ENCODE peak calls at places on chromosomes 12 and 14, in six cellular contexts. V is CD4-positive, alpha-beta memory T cell; P is kidney epithelial cell; D is H7; G is fibroblast of the aortic adventitia; L is adrenal gland. W is an unnamed sample.

GRCh38 chr12:8127138-8127537 is 3.7 kb downstream of the CLEC4A start:
- DNase-seq in V (peak), P (no peak), D (no peak), G (no peak), L (no peak), W (no peak)

GRCh38 chr12:75542942-75543341 is 31.5 kb upstream of the KRR1 start:
- DNase-seq in V (no peak), P (no peak), D (no peak), G (peak), L (no peak), W (no peak)

GRCh38 chr12:39764944-39765560 is 145.4 kb upstream of the ABCD2 start:
- DNase-seq in V (peak), P (peak), D (peak), G (peak), L (no peak), W (peak)

GRCh38 chr14:78469947-78470346 is 299.8 kb downstream of the NRXN3 start:
- DNase-seq in V (no peak), P (no peak), D (no peak), G (no peak), L (no peak), W (no peak)

GRCh38 chr12:38880288-38880687 is 25.1 kb downstream of the CPNE8 start:
- DNase-seq in V (no peak), P (no peak), D (no peak), G (no peak), L (no peak), W (no peak)

GRCh38 chr12:120225200-120225558 is 24.3 kb upstream of the RPLP0 start:
- DNase-seq in V (no peak), P (no peak), D (peak), G (no peak), L (no peak), W (no peak)

GRCh38 chr12:122614839-122615238 is 87.8 kb downstream of the KNTC1 start:
- DNase-seq in V (no peak), P (no peak), D (no peak), G (no peak), L (no peak), W (no peak)

GRCh38 chr14:56181666-56182065 is 63.5 kb downstream of the PELI2 start:
- DNase-seq in V (no peak), P (no peak), D (no peak), G (no peak), L (no peak), W (no peak)

GRCh38 chr12:49549735-49550710 is 11.2 kb downstream of the KCNH3 start:
- DNase-seq in V (no peak), P (no peak), D (peak), G (no peak), L (no peak), W (no peak)

GRCh38 chr12:5556946-5557673 is 125.2 kb downstream of the NTF3 start:
- DNase-seq in V (no peak), P (no peak), D (no peak), G (no peak), L (no peak), W (peak)

GRCh38 chr12:11693626-11694025 is 44.2 kb downstream of the ETV6 start:
- DNase-seq in V (no peak), P (no peak), D (no peak), G (no peak), L (no peak), W (no peak)

GRCh38 chr14:68627868-68628604 is 164.8 kb downstream of the ZFP36L1 start:
- DNase-seq in V (peak), P (no peak), D (peak), G (no peak), L (no peak), W (no peak)

GRCh38 chr12:78167510-78167909 is 336.8 kb downstream of the NAV3 start:
- DNase-seq in V (no peak), P (no peak), D (no peak), G (no peak), L (no peak), W (no peak)

GRCh38 chr12:93107943-93108342 is 178.8 kb upstream of the EEA1 start:
- DNase-seq in V (no peak), P (no peak), D (no peak), G (no peak), L (no peak), W (no peak)

GRCh38 chr12:93106910-93107309 is 177.8 kb upstream of the EEA1 start:
- DNase-seq in V (no peak), P (no peak), D (no peak), G (no peak), L (no peak), W (no peak)

GRCh38 chr12:93109794-93110203 is 180.7 kb upstream of the EEA1 start:
- DNase-seq in V (no peak), P (peak), D (no peak), G (no peak), L (no peak), W (no peak)

GRCh38 chr12:93107514-93107942 is 178.4 kb upstream of the EEA1 start:
- DNase-seq in V (no peak), P (no peak), D (no peak), G (no peak), L (no peak), W (no peak)

GRCh38 chr12:93108958-93109357 is 179.9 kb upstream of the EEA1 start:
- DNase-seq in V (no peak), P (no peak), D (no peak), G (peak), L (no peak), W (no peak)
- H3K4me3 ChIP-seq in V (no peak), P (no peak), D (no peak), G (no peak), L (no peak), W (no peak)

DNA sequence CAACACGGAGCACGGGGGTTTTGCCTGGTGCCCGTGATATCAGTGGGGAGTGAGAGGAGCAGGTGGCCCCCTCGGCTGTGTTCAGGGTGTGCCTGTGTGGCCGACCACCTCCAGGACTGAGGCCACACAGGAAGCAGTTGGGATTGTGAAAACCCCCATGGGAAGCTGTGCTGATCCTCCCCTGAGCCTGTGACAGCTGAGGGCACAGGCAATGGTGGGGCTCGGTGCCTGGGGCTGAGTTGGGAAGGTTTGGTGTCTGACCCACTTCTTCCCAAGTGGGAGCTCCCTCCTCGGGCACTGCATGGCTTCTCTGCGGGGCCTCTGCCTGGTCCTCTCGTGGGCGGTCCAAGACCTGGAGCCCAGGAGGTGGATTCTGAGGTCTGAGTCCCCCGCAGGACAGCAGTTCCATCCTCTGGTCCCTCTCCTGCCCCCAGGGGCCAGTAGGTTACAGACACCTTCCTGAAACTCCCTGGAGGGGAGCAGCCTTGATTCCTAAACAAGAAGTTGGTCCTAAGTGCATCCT is 17.9 kb downstream of the PACS2 start:
- DNase-seq in V (no peak), P (no peak), D (no peak), G (no peak), L (no peak), W (peak)
- H3K4me3 ChIP-seq in V (no peak), P (no peak), D (no peak), G (no peak), L (no peak), W (no peak)

DNA sequence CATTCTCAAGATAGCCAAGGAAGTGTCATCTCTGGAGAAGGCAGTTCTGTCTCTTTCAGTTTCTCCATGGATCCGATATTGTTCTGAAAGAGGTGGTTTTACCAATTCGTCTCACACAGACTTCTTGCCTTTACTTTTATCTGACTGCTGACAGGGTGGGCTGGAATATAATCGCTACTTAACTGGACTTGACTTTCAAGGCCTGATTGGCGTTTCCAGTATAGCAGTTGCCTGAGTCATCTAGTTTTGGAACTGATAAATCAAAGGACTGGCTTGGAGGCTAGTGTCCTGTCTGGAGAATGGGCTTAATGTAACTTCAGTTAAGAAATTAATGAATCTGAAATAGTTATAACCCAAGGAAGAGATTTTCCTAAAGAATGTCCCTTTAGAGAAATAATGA is 21.6 kb downstream of the PRKCH start:
- DNase-seq in V (no peak), P (no peak), D (no peak), G (no peak), L (no peak), W (no peak)
- H3K4me3 ChIP-seq in V (peak), P (no peak), D (no peak), G (no peak), L (no peak), W (no peak)

GRCh38 chr12:95544756-95545155 is 6.5 kb downstream of the USP44 start:
- DNase-seq in V (no peak), P (no peak), D (no peak), G (no peak), L (no peak), W (no peak)
- H3K4me3 ChIP-seq in V (no peak), P (no peak), D (no peak), G (no peak), L (no peak), W (no peak)

GRCh38 chr12:569091-569676 is 94.1 kb downstream of the NINJ2 start:
- DNase-seq in V (no peak), P (no peak), D (no peak), G (no peak), L (no peak), W (no peak)
- H3K4me3 ChIP-seq in V (no peak), P (no peak), D (no peak), G (no peak), L (no peak), W (peak)

DNA sequence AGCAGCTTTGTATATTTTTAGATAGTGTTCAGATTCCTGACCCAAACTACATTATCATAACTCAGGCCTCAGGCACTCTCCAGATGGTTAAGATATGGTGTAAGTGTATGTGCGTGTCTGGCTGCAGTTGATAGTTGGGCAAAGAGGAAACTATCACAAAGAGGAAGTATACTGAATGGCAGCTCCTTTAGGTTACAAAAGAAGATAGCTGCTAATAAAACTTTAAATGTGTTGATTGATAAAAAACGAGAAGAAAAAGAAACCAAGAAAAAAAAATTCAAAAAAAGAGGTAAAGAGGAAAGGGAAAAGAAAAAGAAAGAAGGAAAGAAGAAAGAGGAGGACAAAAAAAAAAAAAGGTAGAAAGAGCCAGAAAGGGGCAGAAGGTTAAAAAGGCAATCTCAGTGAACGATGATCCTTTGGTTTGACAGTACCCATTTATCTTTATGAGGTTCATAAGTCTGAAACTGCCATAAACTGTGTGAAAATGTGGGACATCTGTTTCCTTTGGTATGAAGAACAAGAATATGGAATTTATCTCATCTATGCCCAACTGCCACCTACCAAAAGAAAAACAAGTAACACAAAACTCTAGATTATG is 42.2 kb downstream of the TAOK3 start:
- DNase-seq in V (no peak), P (no peak), D (no peak), G (peak), L (no peak), W (no peak)
- H3K4me3 ChIP-seq in V (no peak), P (no peak), D (no peak), G (no peak), L (no peak), W (no peak)

GRCh38 chr14:61567838-61568571 is 127.3 kb upstream of the HIF1A start:
- DNase-seq in V (no peak), P (no peak), D (peak), G (no peak), L (no peak), W (no peak)

GRCh38 chr14:61569783-61570182 is 125.5 kb upstream of the HIF1A start:
- DNase-seq in V (peak), P (peak), D (no peak), G (peak), L (no peak), W (peak)

GRCh38 chr14:61570188-61570960 is 124.9 kb upstream of the HIF1A start:
- DNase-seq in V (no peak), P (no peak), D (no peak), G (peak), L (no peak), W (no peak)

GRCh38 chr14:61569308-61569707 is 126.0 kb upstream of the HIF1A start:
- DNase-seq in V (no peak), P (no peak), D (no peak), G (no peak), L (no peak), W (no peak)

DNA sequence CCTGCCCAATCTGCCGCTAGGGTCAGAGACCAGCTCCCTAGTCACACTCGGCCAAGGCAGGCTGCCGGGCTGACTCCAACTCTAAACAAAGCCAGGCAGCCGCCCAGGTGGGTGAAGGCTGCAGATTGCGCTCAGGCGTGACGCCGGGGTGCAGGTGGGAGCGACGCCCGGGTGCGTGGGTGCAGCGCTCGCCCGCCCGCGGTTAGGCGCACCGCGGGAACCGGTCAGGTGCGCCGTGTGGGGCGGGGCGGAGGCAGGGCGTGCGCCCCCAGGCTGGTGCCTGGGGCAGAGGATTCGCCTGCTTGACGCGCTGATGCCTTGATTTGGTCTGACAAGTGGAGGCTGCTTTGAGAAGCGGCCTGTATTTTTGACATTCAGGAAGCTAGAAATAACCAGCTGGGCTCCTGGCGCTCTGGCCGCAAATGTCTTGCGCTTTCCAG is 126.7 kb upstream of the HIF1A start:
- DNase-seq in V (peak), P (no peak), D (peak), G (no peak), L (no peak), W (no peak)
- H3K4me3 ChIP-seq in V (no peak), P (no peak), D (peak), G (no peak), L (no peak), W (no peak)

GRCh38 chr12:114693532-114693931 is 9.6 kb upstream of the TBX3 start:
- DNase-seq in V (no peak), P (no peak), D (no peak), G (no peak), L (no peak), W (no peak)

GRCh38 chr12:114690267-114691135 is 6.5 kb upstream of the TBX3 start:
- DNase-seq in V (no peak), P (no peak), D (peak), G (no peak), L (no peak), W (no peak)

GRCh38 chr12:114691196-114691595 is 7.2 kb upstream of the TBX3 start:
- DNase-seq in V (no peak), P (no peak), D (no peak), G (no peak), L (no peak), W (no peak)

GRCh38 chr12:114692558-114693531 is 8.9 kb upstream of the TBX3 start:
- DNase-seq in V (no peak), P (no peak), D (peak), G (peak), L (peak), W (no peak)

GRCh38 chr12:114691810-114692557 is 8.0 kb upstream of the TBX3 start:
- DNase-seq in V (no peak), P (no peak), D (peak), G (no peak), L (peak), W (no peak)
- H3K4me3 ChIP-seq in V (no peak), P (peak), D (no peak), G (peak), L (peak), W (no peak)

GRCh38 chr12:132685400-132685799 is 1.7 kb downstream of the POLE start:
- DNase-seq in V (no peak), P (no peak), D (no peak), G (no peak), L (no peak), W (no peak)

GRCh38 chr12:132686831-132687210 is 321 bp downstream of the POLE start:
- DNase-seq in V (no peak), P (no peak), D (no peak), G (no peak), L (no peak), W (peak)

GRCh38 chr12:132687211-132688164 is at the start of the genes POLE and PXMP2:
- DNase-seq in V (peak), P (peak), D (peak), G (peak), L (peak), W (peak)

GRCh38 chr12:132690112-132690511 is 2.7 kb downstream of the PXMP2 start:
- DNase-seq in V (no peak), P (no peak), D (no peak), G (no peak), L (no peak), W (no peak)

DNA sequence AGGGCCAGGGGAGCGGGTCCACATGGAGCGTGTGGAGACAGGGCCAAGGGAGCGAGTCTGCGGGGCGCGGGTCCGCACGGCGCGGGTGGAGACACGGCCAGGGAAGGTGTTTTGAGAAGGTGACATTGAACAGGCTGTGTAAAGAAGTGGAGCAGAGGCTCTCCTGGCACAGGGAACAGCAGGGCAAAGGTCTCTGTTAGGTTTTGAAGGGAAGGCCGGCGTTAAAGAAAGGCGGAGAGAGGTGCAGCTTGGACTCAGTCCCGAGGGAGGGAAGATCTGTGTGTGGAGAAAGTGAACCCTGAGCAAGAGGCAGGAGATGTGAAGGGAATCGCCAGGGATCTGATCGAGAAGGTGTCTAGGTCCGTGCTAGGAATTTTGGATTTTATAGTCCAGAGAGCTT is 1.8 kb downstream of the PXMP2 start:
- DNase-seq in V (no peak), P (no peak), D (no peak), G (no peak), L (no peak), W (no peak)
- H3K4me3 ChIP-seq in V (no peak), P (peak), D (peak), G (peak), L (no peak), W (no peak)

GRCh38 chr14:93230539-93230938 is 23.5 kb downstream of the UBR7 start:
- DNase-seq in V (no peak), P (no peak), D (no peak), G (no peak), L (no peak), W (no peak)

GRCh38 chr14:93232159-93232558 is 25.1 kb downstream of the UBR7 start:
- DNase-seq in V (no peak), P (no peak), D (peak), G (no peak), L (no peak), W (no peak)

GRCh38 chr14:93234798-93235197 is 27.7 kb downstream of the UBR7 start:
- DNase-seq in V (no peak), P (peak), D (no peak), G (peak), L (peak), W (no peak)

GRCh38 chr14:93228550-93228949 is 21.5 kb downstream of the UBR7 start:
- DNase-seq in V (no peak), P (no peak), D (no peak), G (no peak), L (no peak), W (no peak)

GRCh38 chr14:93231129-93231979 is 24.3 kb downstream of the UBR7 start:
- DNase-seq in V (no peak), P (no peak), D (peak), G (peak), L (peak), W (peak)
- H3K4me3 ChIP-seq in V (no peak), P (peak), D (no peak), G (peak), L (no peak), W (peak)